ENCODE peak calls at places on chromosomes 12 and 14, in five cellular contexts. P is H1, Z is trophoblast cell, F is mesenchymal stem cell, H is H9. T is an unnamed sample.

GRCh38 chr12:109775172-109775881 is 57.9 kb downstream of the TRPV4 start:
- DNase-seq in P (peak), Z (peak), F (peak), H (peak), T (peak)

GRCh38 chr14:93019367-93019843 is 96.3 kb downstream of the ITPK1 start:
- DNase-seq in P (no peak), Z (no peak), F (no peak), H (no peak), T (no peak)

GRCh38 chr14:50343424-50343823 is 31.3 kb downstream of the DMAC2L start:
- DNase-seq in P (no peak), Z (no peak), F (peak), H (no peak), T (no peak)

GRCh38 chr14:80425686-80426085 is 214.4 kb upstream of the DIO2 start:
- DNase-seq in P (no peak), Z (peak), F (peak), H (no peak), T (no peak)

GRCh38 chr14:89503458-89503996 is 86.5 kb upstream of the FOXN3 start:
- DNase-seq in P (no peak), Z (no peak), F (no peak), H (no peak), T (no peak)

GRCh38 chr14:89428556-89429196 is 11.6 kb upstream of the FOXN3 start:
- DNase-seq in P (no peak), Z (no peak), F (no peak), H (peak), T (no peak)

GRCh38 chr14:57578427-57579220 is 85.0 kb upstream of the CCDC198 start:
- DNase-seq in P (no peak), Z (no peak), F (no peak), H (no peak), T (no peak)

GRCh38 chr14:38883127-38883526 is 219.9 kb downstream of the SEC23A start:
- DNase-seq in P (no peak), Z (no peak), F (no peak), H (no peak), T (no peak)

GRCh38 chr12:18250313-18250916 is 10.9 kb upstream of the PIK3C2G start:
- DNase-seq in P (peak), Z (peak), F (peak), H (no peak), T (peak)

GRCh38 chr14:104673481-104673880 is 15.9 kb upstream of the INF2 start:
- DNase-seq in P (no peak), Z (no peak), F (no peak), H (no peak), T (no peak)

GRCh38 chr14:104676130-104676693 is 13.2 kb upstream of the INF2 start:
- DNase-seq in P (no peak), Z (no peak), F (no peak), H (no peak), T (no peak)

GRCh38 chr14:104677506-104678332 is 11.7 kb upstream of the INF2 start:
- DNase-seq in P (no peak), Z (peak), F (peak), H (peak), T (peak)

GRCh38 chr14:104676694-104677505 is 12.5 kb upstream of the INF2 start:
- DNase-seq in P (no peak), Z (no peak), F (peak), H (no peak), T (no peak)

GRCh38 chr14:104675447-104675846 is 14.0 kb upstream of the INF2 start:
- DNase-seq in P (no peak), Z (no peak), F (no peak), H (no peak), T (no peak)
- H2BK12ac ChIP-seq in P (peak), Z (no peak), F (no peak), H (no peak), T (no peak)

DNA sequence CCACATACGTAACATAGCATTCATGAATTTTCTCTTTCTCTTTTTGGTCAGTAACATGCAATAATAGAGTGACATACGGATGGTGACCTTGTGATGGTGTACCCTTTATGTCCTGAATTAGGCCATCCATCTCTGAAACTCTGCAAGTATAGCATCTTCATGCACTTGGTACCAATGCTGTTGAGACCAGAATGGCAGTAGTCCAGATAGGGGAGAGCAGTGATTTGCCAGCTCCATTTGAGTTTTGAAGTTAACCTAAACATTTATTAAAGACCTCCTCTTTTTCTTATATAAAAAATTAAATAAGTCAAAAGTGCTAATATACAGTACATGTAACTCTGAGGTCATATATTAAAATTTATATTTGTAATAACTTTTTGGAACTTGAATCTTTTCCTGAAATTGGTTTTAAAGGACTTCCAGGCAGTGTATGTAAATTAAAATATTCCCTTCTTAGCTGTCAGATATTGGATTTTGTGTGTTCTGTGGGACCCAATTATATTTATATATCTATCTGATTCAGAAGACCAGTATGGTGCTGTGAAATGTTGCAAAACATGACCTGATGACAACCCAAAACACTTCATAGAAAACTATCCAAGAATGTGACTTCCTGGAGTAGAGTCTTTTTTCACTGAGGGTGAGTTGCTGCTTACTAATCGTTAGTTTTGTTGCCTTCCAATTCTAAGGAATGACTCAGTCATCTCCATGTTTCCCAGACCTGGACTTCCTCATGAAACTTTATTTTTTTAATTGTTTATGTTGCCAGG is 3.5 kb downstream of the ELK3 start:
- DNase-seq in P (no peak), Z (no peak), F (peak), H (no peak), T (no peak)
- H2AK5ac ChIP-seq in P (no peak), Z (no peak), F (peak), H (no peak), T (no peak)

DNA sequence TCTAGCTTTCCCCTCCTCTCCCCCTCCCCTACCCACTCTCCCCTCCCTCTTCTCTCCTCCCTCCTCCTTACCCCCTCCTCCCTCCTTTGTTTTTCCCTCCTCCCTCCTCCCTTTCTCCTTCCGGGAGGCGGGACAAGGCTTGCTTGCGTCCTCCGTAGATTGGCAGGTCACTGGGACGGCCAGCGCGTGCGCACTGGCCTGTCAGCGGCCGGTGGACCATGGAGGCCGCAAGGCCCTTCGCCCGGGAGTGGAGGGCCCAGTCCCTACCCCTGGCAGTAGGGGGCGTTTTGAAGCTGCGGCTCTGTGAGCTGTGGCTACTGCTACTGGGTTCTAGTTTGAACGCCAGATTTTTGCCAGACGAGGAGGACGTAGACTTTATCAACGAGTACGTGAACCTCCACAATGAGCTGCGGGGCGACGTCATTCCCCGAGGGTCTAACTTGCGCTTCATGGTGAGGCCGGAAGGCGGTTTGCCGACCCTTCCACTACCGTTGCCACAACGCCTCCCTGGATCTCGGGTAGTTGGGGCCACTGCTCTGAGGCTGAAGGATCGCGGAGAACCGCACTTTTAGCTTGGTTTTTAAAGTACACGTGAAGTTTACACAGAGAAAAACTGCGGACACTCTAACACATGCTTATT is at the start of gene GLIPR1L2:
- DNase-seq in P (peak), Z (peak), F (peak), H (peak), T (peak)
- H3K18ac ChIP-seq in P (peak), Z (peak), F (peak), H (peak), T (peak)

GRCh38 chr14:68145036-68145435 is 325.5 kb downstream of the RAD51B start:
- DNase-seq in P (no peak), Z (no peak), F (no peak), H (no peak), T (no peak)

GRCh38 chr14:68145539-68145938 is 326.0 kb downstream of the RAD51B start:
- DNase-seq in P (no peak), Z (no peak), F (peak), H (no peak), T (no peak)

GRCh38 chr14:68148276-68148675 is 328.7 kb downstream of the RAD51B start:
- DNase-seq in P (no peak), Z (no peak), F (no peak), H (no peak), T (no peak)

GRCh38 chr14:68147331-68147730 is 327.8 kb downstream of the RAD51B start:
- DNase-seq in P (no peak), Z (no peak), F (peak), H (no peak), T (no peak)

DNA sequence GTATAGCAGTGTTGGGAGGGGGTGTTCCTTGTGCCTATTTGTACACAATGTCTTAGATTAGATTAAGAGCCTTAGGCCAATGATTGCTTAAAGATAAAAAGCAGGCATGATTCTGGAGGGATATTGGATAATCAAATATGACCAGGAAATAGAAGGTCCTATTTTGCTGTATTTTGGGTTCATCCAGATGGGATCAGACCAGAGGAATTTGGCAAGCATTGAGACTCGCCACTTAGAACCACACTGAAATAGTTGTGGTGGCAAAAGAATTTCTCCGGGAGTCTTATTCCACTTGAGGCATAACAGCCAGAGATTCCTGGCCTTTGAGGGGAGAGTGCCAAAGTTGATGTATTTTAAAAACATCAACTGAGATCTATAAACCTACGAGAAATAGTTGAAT is 327.2 kb downstream of the RAD51B start:
- DNase-seq in P (no peak), Z (peak), F (peak), H (no peak), T (no peak)
- H2BK12ac ChIP-seq in P (no peak), Z (no peak), F (no peak), H (no peak), T (no peak)

DNA sequence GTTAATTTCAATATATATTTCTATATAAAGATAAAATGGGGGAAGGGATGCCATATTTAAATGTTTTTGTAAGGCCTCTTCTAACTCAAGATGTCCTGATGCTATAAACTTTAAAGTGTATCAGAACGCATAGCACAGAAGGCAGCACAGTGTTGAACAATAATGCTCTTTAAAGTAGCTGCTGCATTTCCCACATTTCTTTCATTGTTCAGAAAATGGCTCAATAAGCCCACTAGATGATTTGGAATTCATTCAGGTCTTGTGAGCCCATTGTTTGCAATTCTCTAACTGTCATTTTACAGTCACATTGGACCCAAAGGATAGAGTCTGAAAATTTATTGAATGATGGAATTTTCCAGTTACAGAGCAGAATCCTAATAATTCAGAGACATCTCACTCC is 64.0 kb upstream of the PCED1B start:
- DNase-seq in P (no peak), Z (no peak), F (no peak), H (no peak), T (no peak)
- H2AK5ac ChIP-seq in P (no peak), Z (no peak), F (no peak), H (no peak), T (no peak)

GRCh38 chr12:13024151-13024946 is 19.8 kb upstream of the FAM234B start:
- DNase-seq in P (no peak), Z (peak), F (no peak), H (no peak), T (no peak)

GRCh38 chr12:13027508-13027907 is 16.7 kb upstream of the FAM234B start:
- DNase-seq in P (no peak), Z (no peak), F (no peak), H (no peak), T (no peak)

GRCh38 chr12:13027032-13027431 is 17.1 kb upstream of the FAM234B start:
- DNase-seq in P (no peak), Z (no peak), F (no peak), H (no peak), T (no peak)

DNA sequence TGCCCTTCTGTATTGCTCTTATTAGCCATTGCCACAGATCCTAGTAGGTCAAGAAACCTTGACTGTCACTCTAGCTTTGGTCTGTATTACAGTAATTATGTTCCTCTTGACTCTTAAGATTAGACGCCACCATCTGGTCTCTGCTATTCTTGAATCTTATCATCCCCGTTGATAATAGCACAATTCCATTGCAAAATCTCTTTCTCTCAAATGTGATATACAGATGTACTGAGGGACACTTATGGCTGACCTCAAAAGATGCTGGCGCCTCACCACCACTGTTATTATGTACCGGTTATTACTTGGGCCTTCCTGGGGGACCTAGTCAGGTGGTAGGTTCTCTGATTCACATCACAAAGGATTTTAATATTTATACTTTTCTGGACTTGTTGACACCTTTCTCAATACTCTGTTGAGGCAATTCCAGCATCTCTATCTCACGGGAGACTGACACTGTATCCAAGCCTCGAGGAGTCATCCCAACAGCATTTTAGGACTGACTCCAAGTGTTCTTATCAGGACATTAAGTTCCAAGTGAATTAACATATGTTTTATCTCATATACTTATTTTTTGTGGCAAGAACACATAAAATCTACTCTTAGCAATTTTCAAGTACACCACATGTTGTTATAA is 21.3 kb upstream of the FAM234B start:
- DNase-seq in P (no peak), Z (no peak), F (no peak), H (no peak), T (no peak)
- H3K18ac ChIP-seq in P (no peak), Z (no peak), F (no peak), H (no peak), T (no peak)

DNA sequence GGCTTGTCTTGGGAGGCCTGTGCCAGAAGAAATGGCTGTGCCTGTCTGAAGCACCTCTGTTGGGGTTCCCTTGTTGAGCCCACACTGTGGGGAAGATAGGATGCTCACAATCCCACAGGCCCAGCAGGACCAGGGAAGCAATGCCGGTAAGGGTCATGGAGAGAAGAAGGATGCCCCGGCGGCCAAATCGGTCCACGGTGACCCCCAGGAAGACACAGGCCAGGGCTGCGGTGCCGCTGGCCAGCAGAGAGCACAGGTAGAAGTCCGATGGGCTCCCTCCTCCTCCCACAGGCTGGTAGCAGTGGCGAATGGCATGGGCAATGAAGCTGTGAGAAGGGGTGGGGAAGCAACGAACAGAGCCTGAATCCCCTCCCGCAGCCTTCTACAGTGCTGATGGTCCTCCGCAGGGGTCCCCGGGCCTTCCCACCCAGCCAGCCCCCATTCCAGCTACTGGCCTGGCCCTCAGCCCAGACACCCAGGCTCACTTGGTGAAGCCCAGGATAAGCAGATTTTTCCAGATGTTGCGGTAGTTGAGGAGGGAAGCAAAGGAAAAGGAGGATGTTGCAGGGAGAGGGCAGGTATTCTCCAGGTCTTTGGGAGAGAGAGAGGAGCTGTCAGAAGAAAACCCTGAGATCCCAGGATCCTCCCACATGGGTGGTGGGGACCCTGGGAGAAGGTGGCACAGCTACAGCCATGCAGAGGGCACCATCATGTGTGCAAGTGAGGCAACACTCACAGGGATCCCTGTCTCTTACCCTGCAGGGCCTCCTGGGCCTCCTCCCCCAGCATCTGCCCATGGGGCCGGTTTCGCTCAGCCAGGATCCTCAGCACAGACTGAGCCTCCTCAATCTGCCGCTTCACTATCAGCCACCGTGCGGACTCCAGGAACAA is 5.0 kb downstream of the SLC22A17 start:
- DNase-seq in P (no peak), Z (no peak), F (no peak), H (no peak), T (no peak)
- H2BK12ac ChIP-seq in P (no peak), Z (no peak), F (no peak), H (no peak), T (no peak)

GRCh38 chr12:54566792-54567191 is 17.4 kb downstream of the PDE1B start:
- DNase-seq in P (no peak), Z (no peak), F (no peak), H (no peak), T (no peak)
- H2AK5ac ChIP-seq in P (no peak), Z (no peak), F (no peak), H (no peak), T (no peak)

T was measured in neuronal stem cell.